ENCODE peak calls at places on chromosomes 3 and 15, in nine cellular contexts. I is GM13977, Y is neural progenitor cell, H is AG04450, K is AG10803, D is cardiac fibroblast, P is GM10248, E is fibroblast of mammary gland, N is heart left ventricle. A is an unnamed sample.
A peak's percentile ranks its signal among the peaks of the same experiment; 100 is the strongest.

GRCh38 chr3:158158969-158159368 is 49.1 kb downstream of the RSRC1 start:
- DNase-seq in D (no peak), E (peak; percentile 14), N (no peak), P (no peak), Y (no peak), I (no peak), K (no peak), H (no peak), A (no peak)

GRCh38 chr15:78243491-78243941 is 9.2 kb upstream of the ACSBG1 start:
- DNase-seq in P (no peak), Y (peak; percentile 56), H (no peak), I (no peak), D (peak; percentile 68), N (peak; percentile 59), K (no peak), E (peak; percentile 22), A (no peak)

GRCh38 chr3:57066471-57066870 is 6.0 kb downstream of the SPATA12 start:
- DNase-seq in Y (no peak), K (no peak), D (no peak), I (no peak), P (no peak), H (no peak), N (no peak), E (no peak), A (no peak)

GRCh38 chr15:64688770-64689169 is 86.6 kb downstream of the RBPMS2 start:
- DNase-seq in Y (no peak), H (no peak), N (no peak), I (no peak), K (no peak), E (no peak), P (no peak), D (no peak), A (no peak)

GRCh38 chr3:143121240-143122088 is 1.9 kb downstream of the CHST2 start:
- DNase-seq in I (peak; percentile 74), P (peak; percentile 69), E (peak; percentile 68), Y (no peak), H (peak; percentile 20), N (peak; percentile 52), D (peak; percentile 78), K (peak; percentile 53), A (peak; percentile 72)

GRCh38 chr3:45927881-45928280 is 15.4 kb upstream of the CXCR6 start:
- DNase-seq in I (no peak), P (no peak), D (no peak), H (no peak), N (no peak), Y (no peak), E (peak; percentile 36), K (peak; percentile 46), A (no peak)

GRCh38 chr15:85539491-85539890 is 159.1 kb downstream of the AKAP13 start:
- DNase-seq in I (no peak), D (no peak), E (no peak), H (no peak), K (no peak), P (no peak), Y (no peak), N (no peak), A (no peak)

GRCh38 chr3:32569540-32570425 is 875 bp downstream of the DYNC1LI1 start:
- DNase-seq in K (peak; percentile 18), E (peak; percentile 36), D (peak; percentile 25), I (peak; percentile 50), Y (peak; percentile 93), P (peak; percentile 54), N (peak; percentile 58), H (no peak), A (peak; percentile 54)

GRCh38 chr3:69505770-69506407 is 120.0 kb upstream of the FRMD4B start:
- DNase-seq in H (no peak), I (no peak), E (no peak), P (no peak), Y (peak; percentile 22), N (no peak), D (peak; percentile 57), K (no peak), A (no peak)

GRCh38 chr15:72203507-72203837 is 5.9 kb upstream of the GRAMD2A start:
- DNase-seq in E (peak; percentile 81), K (peak; percentile 91), I (no peak), P (no peak), N (peak; percentile 82), D (peak; percentile 96), H (peak; percentile 48), Y (no peak), A (no peak)

GRCh38 chr15:69499521-69500201 is 47.0 kb downstream of the RPLP1 start:
- DNase-seq in P (no peak), I (no peak), K (no peak), N (no peak), E (no peak), D (no peak), H (no peak), Y (peak; percentile 44), A (no peak)
- TF ChIP-seq CTCF in P (no peak), I (no peak), K (no peak), N (no peak), E (no peak), D (no peak), H (no peak), Y (no peak), A (no peak)

GRCh38 chr15:91203619-91204018 is 103.6 kb downstream of the SV2B start:
- DNase-seq in P (no peak), Y (no peak), N (no peak), K (no peak), E (no peak), H (no peak), I (no peak), D (no peak), A (no peak)

GRCh38 chr15:91200101-91200754 is 100.2 kb downstream of the SV2B start:
- DNase-seq in E (no peak), D (no peak), N (no peak), P (no peak), Y (no peak), K (no peak), H (no peak), I (no peak), A (no peak)

GRCh38 chr15:91199511-91199910 is 99.5 kb downstream of the SV2B start:
- DNase-seq in P (no peak), I (no peak), D (no peak), E (no peak), N (no peak), K (no peak), H (no peak), Y (no peak), A (no peak)

GRCh38 chr15:91196768-91197167 is 96.7 kb downstream of the SV2B start:
- DNase-seq in N (no peak), D (no peak), E (no peak), H (no peak), K (no peak), P (no peak), I (no peak), Y (no peak), A (no peak)

DNA sequence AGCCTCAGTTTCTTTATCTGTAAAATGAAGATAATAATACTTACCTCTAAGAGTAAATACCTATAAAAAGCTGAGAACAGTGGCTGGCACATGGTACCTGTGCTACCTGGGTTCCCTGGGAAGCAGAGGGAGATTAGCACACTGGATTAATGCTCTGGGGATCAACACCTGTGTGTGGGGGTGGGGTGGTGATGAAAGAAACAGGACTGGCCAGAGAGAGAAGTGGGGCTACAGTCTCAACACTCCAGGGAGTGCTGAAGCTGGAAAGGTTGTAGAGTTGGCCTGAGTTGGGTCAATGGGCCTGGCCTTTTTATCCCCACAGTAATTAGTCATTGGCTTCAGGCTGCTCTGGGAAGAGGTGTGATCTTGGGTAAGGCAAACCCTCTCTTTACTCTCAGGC is 102.5 kb downstream of the SV2B start:
- DNase-seq in D (no peak), K (no peak), E (no peak), I (no peak), N (no peak), Y (no peak), H (no peak), P (no peak), A (no peak)
- TF ChIP-seq CTCF in D (no peak), K (no peak), E (no peak), I (no peak), N (no peak), Y (no peak), H (no peak), P (no peak), A (no peak)

DNA sequence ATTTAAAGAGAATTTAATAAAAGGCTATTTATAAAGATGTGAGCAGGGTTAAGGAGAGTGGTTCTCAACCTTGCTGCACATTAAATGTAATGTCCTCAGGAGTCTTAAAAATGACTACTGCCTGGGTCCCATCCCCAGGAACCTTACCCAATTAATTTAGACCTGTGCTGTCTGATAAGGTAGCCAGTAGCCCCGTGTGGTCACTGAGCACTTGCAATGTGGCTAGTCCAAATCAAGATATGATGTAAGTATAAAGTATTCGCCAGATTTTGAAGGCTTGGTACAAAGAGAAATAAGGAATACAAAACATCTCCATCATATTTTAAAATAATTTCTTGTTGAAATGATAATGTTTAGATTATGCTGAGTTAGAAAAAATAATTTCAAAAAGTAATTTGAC is 343.3 kb upstream of the PPP2R3A start:
- DNase-seq in D (no peak), I (no peak), P (no peak), H (no peak), K (no peak), E (no peak), N (no peak), Y (no peak), A (no peak)
- TF ChIP-seq CTCF in D (no peak), I (no peak), P (no peak), H (no peak), K (no peak), E (no peak), N (no peak), Y (no peak), A (no peak)

DNA sequence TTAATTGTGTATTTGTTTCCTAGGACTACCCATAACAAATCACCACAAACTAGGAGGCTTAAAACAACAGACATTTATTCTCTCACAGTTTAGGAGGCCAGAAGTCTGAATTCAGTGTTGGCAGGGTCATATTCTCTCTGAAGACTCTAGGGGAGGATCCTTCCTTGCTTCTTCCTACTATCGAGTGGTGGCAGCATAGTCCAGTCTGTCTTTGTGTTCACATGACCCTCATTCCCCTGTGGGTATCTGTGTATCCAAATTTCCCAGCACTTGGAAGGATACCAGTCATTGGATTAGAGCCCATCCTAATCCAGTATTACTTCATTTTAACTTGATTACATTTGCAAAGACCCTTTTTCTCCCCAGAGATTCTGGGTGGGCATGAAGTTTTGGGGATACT is 63.8 kb downstream of the GMPS start:
- DNase-seq in I (no peak), K (peak; percentile 23), D (peak; percentile 54), N (no peak), E (peak; percentile 65), Y (no peak), H (no peak), P (no peak), A (no peak)
- TF ChIP-seq CTCF in I (no peak), K (no peak), D (peak; percentile 12), N (peak; percentile 11), E (peak; percentile 33), Y (no peak), H (no peak), P (no peak), A (no peak)

DNA sequence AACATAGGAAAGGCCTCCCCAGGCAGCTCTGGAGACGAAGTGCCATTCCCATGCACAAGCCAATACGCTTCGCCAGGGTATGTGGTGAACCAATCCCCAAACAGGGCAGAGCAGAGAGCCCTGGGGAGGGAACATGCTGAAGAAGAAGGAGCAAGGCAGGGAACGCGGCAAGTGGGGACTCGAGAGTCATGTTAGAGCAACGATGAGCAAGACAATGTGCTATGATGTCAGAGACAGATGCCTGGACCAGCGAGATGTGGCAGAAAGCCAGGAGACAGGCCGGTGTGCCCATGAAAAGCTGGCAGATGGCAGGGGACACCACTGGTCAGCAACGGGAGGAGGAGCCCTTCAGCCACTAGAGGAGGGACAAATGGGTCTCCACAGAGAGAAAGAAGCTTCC is 39.6 kb downstream of the NIPA2 start:
- DNase-seq in I (no peak), Y (no peak), K (no peak), H (no peak), D (no peak), P (no peak), N (no peak), E (peak; percentile 15), A (no peak)
- TF ChIP-seq CTCF in I (no peak), Y (no peak), K (no peak), H (no peak), D (no peak), P (no peak), N (no peak), E (no peak), A (no peak)

A was measured in GM13976.